ENCODE peak calls at places on chromosomes 6 and 20, in four cellular contexts. B, N, M and J are unnamed samples.

GRCh38 chr20:17822039-17822438 is 122.3 kb downstream of the BANF2 start:
- DNase-seq in B (peak), N (peak), M (peak), J (peak)

GRCh38 chr6:35586542-35586941 is 73.8 kb upstream of the TULP1 start:
- DNase-seq in B (no peak), N (no peak), M (no peak), J (no peak)

GRCh38 chr6:137846772-137847313 is 20.2 kb upstream of the TNFAIP3 start:
- DNase-seq in B (peak), N (peak), M (no peak), J (no peak)

GRCh38 chr6:33677153-33677660 is 34.3 kb downstream of the UQCC2 start:
- DNase-seq in B (no peak), N (no peak), M (no peak), J (no peak)

GRCh38 chr20:3121271-3121911 is 36.9 kb upstream of the AVP start:
- DNase-seq in B (peak), N (no peak), M (no peak), J (no peak)

GRCh38 chr6:97689078-97689754 is 406.2 kb upstream of the MMS22L start:
- DNase-seq in B (no peak), N (no peak), M (no peak), J (no peak)

GRCh38 chr6:15512126-15512525 is 150.7 kb downstream of the DTNBP1 start:
- DNase-seq in B (no peak), N (peak), M (no peak), J (no peak)

GRCh38 chr6:155782739-155783459 is 327.3 kb upstream of the NOX3 start:
- DNase-seq in B (no peak), N (no peak), M (no peak), J (no peak)

GRCh38 chr6:29602564-29603361 is 17.8 kb downstream of the OR2H2 start:
- DNase-seq in B (no peak), N (no peak), M (no peak), J (no peak)

GRCh38 chr20:62990306-62990825 is 16.4 kb downstream of the BHLHE23 start:
- DNase-seq in B (no peak), N (no peak), M (no peak), J (no peak)

GRCh38 chr20:34873583-34874093 is 982 bp upstream of the GGT7 start:
- DNase-seq in B (no peak), N (no peak), M (no peak), J (no peak)

GRCh38 chr20:34871966-34872603 is 571 bp downstream of the GGT7 start:
- DNase-seq in B (no peak), N (no peak), M (no peak), J (no peak)

GRCh38 chr20:34872604-34873224 is at the start of gene GGT7:
- DNase-seq in B (peak), N (peak), M (peak), J (peak)

GRCh38 chr20:34875657-34876160 is 703 bp upstream of the ACSS2 start:
- DNase-seq in B (no peak), N (no peak), M (no peak), J (no peak)

GRCh38 chr20:34874094-34874654 is 1.5 kb upstream of the GGT7 start:
- DNase-seq in B (peak), N (peak), M (peak), J (peak)
- TF ChIP-seq POLR2A in B (no peak), N (no peak), M (no peak), J (no peak)

DNA sequence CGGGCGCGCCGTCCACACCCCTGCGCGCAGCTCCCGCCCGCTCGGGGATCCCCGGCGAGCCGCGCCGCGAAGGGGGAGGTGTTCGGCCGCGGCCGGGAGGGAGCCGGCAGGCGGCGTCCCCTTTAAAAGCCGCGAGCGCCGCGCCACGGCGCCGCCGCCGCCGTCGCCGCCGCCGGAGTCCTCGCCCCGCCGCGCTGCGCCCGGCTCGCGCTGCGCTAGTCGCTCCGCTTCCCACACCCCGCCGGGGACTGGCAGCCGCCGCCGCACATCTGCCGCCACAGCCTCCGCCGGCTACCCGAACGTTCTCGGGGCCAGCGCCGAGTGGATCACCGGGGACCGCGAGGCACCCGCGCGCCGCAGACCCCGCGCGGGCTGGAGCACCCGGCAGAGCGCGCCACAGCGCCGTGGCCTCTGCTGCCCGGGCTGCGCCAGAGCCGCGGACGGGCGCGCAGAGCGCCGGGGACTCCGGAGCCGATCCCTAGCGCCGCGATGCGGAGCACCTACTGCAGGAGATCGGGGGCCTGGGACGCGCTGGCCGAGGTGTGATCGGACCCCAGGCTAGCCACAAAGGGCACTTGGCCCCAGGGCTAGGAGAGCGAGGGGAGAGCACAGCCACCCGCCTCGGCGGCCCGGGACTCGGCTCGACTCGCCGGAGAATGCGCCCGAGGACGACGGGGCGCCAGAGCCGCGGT is at the start of gene BMP2:
- DNase-seq in B (peak), N (peak), M (peak), J (no peak)
- TF ChIP-seq CTCF in B (no peak), N (no peak), M (no peak), J (peak)

GRCh38 chr20:19969507-19970255 is 47.5 kb upstream of the NAA20 start:
- DNase-seq in B (no peak), N (no peak), M (no peak), J (no peak)
- TF ChIP-seq POLR2A in B (no peak), N (no peak), M (no peak), J (no peak)

GRCh38 chr6:8888468-8888867 is 453.1 kb upstream of the SLC35B3 start:
- DNase-seq in B (no peak), N (no peak), M (no peak), J (no peak)
- TF ChIP-seq CTCF in B (no peak), N (no peak), M (no peak), J (no peak)

GRCh38 chr6:7171733-7172132 is 64.0 kb downstream of the RREB1 start:
- DNase-seq in B (no peak), N (no peak), M (no peak), J (no peak)

GRCh38 chr6:7169296-7169721 is 61.5 kb downstream of the RREB1 start:
- DNase-seq in B (peak), N (no peak), M (peak), J (peak)

GRCh38 chr6:7170117-7170732 is 62.5 kb downstream of the RREB1 start:
- DNase-seq in B (no peak), N (no peak), M (no peak), J (no peak)

GRCh38 chr6:7172605-7173185 is 64.9 kb downstream of the RREB1 start:
- DNase-seq in B (no peak), N (no peak), M (no peak), J (no peak)

GRCh38 chr6:7171119-7171518 is 63.4 kb downstream of the RREB1 start:
- DNase-seq in B (no peak), N (no peak), M (no peak), J (no peak)
- TF ChIP-seq POLR2A in B (no peak), N (no peak), M (no peak), J (no peak)

GRCh38 chr6:105194106-105194505 is 14.3 kb upstream of the POPDC3 start:
- DNase-seq in B (no peak), N (no peak), M (no peak), J (no peak)

GRCh38 chr6:105192707-105193465 is 13.1 kb upstream of the POPDC3 start:
- DNase-seq in B (no peak), N (no peak), M (no peak), J (no peak)

GRCh38 chr6:105194591-105194990 is 14.8 kb upstream of the POPDC3 start:
- DNase-seq in B (no peak), N (no peak), M (no peak), J (no peak)

GRCh38 chr6:105193647-105194046 is 13.8 kb upstream of the POPDC3 start:
- DNase-seq in B (no peak), N (no peak), M (no peak), J (no peak)

GRCh38 chr6:105196076-105196475 is 16.3 kb upstream of the POPDC3 start:
- DNase-seq in B (no peak), N (no peak), M (no peak), J (no peak)
- TF ChIP-seq CTCF in B (no peak), N (no peak), M (no peak), J (no peak)

GRCh38 chr20:23631226-23631822 is 6.4 kb downstream of the CST3 start:
- DNase-seq in B (no peak), N (no peak), M (no peak), J (no peak)

GRCh38 chr20:23630392-23630849 is 7.3 kb downstream of the CST3 start:
- DNase-seq in B (no peak), N (no peak), M (no peak), J (no peak)

GRCh38 chr20:23629017-23629541 is 8.7 kb downstream of the CST3 start:
- DNase-seq in B (no peak), N (no peak), M (no peak), J (peak)

GRCh38 chr20:23628402-23629016 is 9.2 kb downstream of the CST3 start:
- DNase-seq in B (no peak), N (no peak), M (no peak), J (no peak)

GRCh38 chr20:23629542-23630391 is 8.0 kb downstream of the CST3 start:
- DNase-seq in B (no peak), N (no peak), M (no peak), J (no peak)
- TF ChIP-seq POLR2A in B (no peak), N (no peak), M (no peak), J (no peak)

GRCh38 chr6:65182681-65183080 is 524.3 kb downstream of the EYS start:
- DNase-seq in B (no peak), N (no peak), M (no peak), J (no peak)
- TF ChIP-seq CTCF in B (no peak), N (no peak), M (no peak), J (no peak)

GRCh38 chr6:63581355-63581998 is 9.2 kb downstream of the LOC128125822 start:
- DNase-seq in B (no peak), N (no peak), M (no peak), J (no peak)

GRCh38 chr6:63584125-63584514 is 11.8 kb downstream of the LOC128125822 start:
- DNase-seq in B (no peak), N (no peak), M (no peak), J (no peak)

GRCh38 chr6:63580704-63580961 is 8.4 kb downstream of the LOC128125822 start:
- DNase-seq in B (no peak), N (no peak), M (no peak), J (no peak)

GRCh38 chr6:63584566-63584965 is 12.3 kb downstream of the LOC128125822 start:
- DNase-seq in B (no peak), N (no peak), M (no peak), J (no peak)

DNA sequence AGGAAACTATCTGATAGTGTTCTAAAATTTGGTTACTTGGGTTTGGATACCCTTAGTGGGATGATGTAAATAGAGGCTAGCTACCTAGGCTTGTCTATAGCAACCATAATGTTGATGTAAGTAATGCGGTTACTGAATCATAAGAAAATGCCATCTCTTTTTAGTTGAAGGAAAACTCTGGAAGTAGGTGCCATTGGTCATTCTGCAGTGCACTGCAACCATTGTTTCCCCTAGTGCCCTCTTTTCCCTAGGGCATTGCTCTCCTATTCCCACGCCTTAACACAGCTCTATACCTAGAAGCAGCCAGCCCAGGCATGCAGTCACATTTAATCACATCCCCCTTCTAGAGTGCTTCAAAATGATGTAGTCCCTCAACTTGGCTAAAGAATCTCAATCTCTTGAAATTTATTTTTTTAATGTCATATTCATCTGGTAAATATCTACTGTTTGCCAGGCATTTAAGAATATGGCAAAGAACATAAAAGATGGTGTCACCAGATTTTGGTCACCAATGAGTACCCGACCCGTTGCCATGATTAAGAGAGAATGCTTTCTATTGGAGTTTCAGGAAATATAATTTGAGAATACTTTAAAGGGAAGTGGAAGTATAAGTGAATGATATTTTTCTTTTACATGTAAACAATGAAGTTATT is 10.4 kb downstream of the LOC128125822 start:
- DNase-seq in B (no peak), N (no peak), M (no peak), J (no peak)
- TF ChIP-seq POLR2A in B (no peak), N (no peak), M (no peak), J (no peak)

DNA sequence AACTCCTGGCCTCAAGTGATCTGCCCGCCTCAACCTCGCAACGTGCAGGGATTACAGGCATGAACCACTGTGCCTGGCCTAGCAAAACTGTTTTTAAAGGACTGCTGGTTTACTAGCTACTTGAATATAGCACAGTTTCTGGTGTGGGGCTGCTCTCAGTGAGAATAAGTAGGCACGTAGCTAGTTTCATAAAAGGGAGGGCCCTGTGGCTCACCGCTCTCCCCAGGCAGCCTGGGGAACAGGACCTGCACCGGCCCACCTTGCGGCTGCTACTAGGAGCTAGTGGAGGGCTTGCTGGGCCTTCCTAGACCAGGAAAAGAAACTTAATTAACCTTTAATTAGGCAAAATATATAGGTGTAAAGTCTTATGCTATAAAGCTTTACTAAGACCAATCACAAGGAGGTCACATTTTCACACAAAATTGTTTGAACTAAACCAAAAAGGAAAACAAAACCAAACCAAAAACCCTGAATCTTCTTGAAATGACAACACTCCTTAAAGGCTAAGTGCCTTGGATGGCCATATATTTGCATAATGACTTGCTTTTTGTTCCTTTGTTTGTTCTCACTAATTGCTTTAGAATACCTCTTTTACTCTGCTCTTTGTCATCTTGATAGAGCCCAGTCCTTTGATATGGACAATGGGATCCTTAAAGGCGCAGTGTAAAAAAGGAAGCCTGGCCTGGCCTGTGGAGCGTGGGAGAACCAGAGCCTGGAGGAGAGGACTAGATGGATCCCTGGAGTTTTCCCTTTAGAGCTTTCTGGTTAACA is 69.5 kb upstream of the SAMD5 start:
- DNase-seq in B (no peak), N (no peak), M (no peak), J (no peak)
- TF ChIP-seq CTCF in B (no peak), N (no peak), M (no peak), J (no peak)